ENCODE peak calls at places on chromosomes 2 and 18, in seven cellular contexts. X is neural crest cell, J is progenitor cell of endocrine pancreas, I is BJ, L is cardiac muscle cell, R is tibial nerve, Y is AG04450. P is an unnamed sample.

GRCh38 chr2:14633451-14634211 is 1.1 kb downstream of the LRATD1 start:
- DNase-seq in X (peak), J (peak), I (no peak), L (peak), R (no peak), Y (no peak), P (no peak)

GRCh38 chr2:121561617-121562268 is 31.1 kb downstream of the RNU4ATAC start:
- DNase-seq in X (no peak), J (no peak), I (peak), L (no peak), R (no peak), Y (no peak), P (no peak)

GRCh38 chr2:202752071-202752470 is 117.3 kb downstream of the FAM117B start:
- DNase-seq in X (no peak), J (no peak), I (no peak), L (no peak), R (no peak), Y (no peak), P (no peak)

GRCh38 chr2:111534816-111535803 is 348.9 kb downstream of the ANAPC1 start:
- DNase-seq in X (no peak), J (no peak), I (peak), L (no peak), R (no peak), Y (peak), P (no peak)

GRCh38 chr2:19474128-19474527 is 115.7 kb upstream of the OSR1 start:
- DNase-seq in X (no peak), J (no peak), I (peak), L (no peak), R (peak), Y (no peak), P (no peak)

GRCh38 chr2:52968043-52968442 is 799.6 kb upstream of the CHAC2 start:
- DNase-seq in X (no peak), J (no peak), I (no peak), L (no peak), R (no peak), Y (no peak), P (no peak)

GRCh38 chr18:29191263-29191662 is 1014.3 kb upstream of the CDH2 start:
- DNase-seq in X (no peak), J (no peak), I (no peak), L (no peak), R (no peak), Y (peak), P (no peak)

GRCh38 chr2:120613742-120614481 is 121.8 kb upstream of the GLI2 start:
- DNase-seq in X (no peak), J (no peak), I (peak), L (no peak), R (no peak), Y (peak), P (no peak)

GRCh38 chr2:16686641-16687040 is 21.0 kb upstream of the CYRIA start:
- DNase-seq in X (no peak), J (no peak), I (no peak), L (no peak), R (no peak), Y (no peak), P (no peak)

GRCh38 chr2:149544692-149545091 is 42.9 kb downstream of the MMADHC start:
- DNase-seq in X (no peak), J (no peak), I (no peak), L (no peak), R (no peak), Y (no peak), P (no peak)

GRCh38 chr2:191870744-191871143 is 23.9 kb upstream of the CAVIN2 start:
- DNase-seq in X (no peak), J (no peak), I (no peak), L (no peak), R (no peak), Y (no peak), P (no peak)
- TF ChIP-seq CTCF in X (peak), J (no peak), I (peak), L (no peak), R (no peak), Y (peak), P (no peak)

GRCh38 chr2:219279916-219280516 is 850 bp downstream of the DNAJB2 start:
- DNase-seq in X (no peak), J (no peak), I (no peak), L (no peak), R (no peak), Y (no peak), P (no peak)

GRCh38 chr2:219280682-219281081 is 1.5 kb downstream of the DNAJB2 start:
- DNase-seq in X (no peak), J (no peak), I (no peak), L (no peak), R (no peak), Y (no peak), P (no peak)

GRCh38 chr2:219278655-219279150 is 463 bp upstream of the DNAJB2 start:
- DNase-seq in X (no peak), J (no peak), I (no peak), L (no peak), R (no peak), Y (no peak), P (no peak)

GRCh38 chr2:219277703-219278654 is 1.2 kb upstream of the DNAJB2 start:
- DNase-seq in X (peak), J (peak), I (peak), L (peak), R (peak), Y (peak), P (no peak)

GRCh38 chr2:219279151-219279915 is at the start of gene DNAJB2:
- DNase-seq in X (peak), J (peak), I (peak), L (peak), R (peak), Y (peak), P (peak)
- TF ChIP-seq CTCF in X (no peak), J (peak), I (peak), L (peak), R (no peak), Y (peak), P (no peak)

GRCh38 chr2:25169073-25169470 is 692 bp upstream of the POMC start:
- DNase-seq in X (no peak), J (no peak), I (no peak), L (no peak), R (no peak), Y (no peak), P (no peak)

GRCh38 chr2:25168256-25169072 is at the start of gene POMC:
- DNase-seq in X (peak), J (peak), I (no peak), L (peak), R (no peak), Y (no peak), P (no peak)

GRCh38 chr2:25164526-25164925 is 3.9 kb downstream of the POMC start:
- DNase-seq in X (no peak), J (no peak), I (no peak), L (no peak), R (no peak), Y (no peak), P (no peak)

GRCh38 chr2:25170888-25171287 is 2.5 kb upstream of the POMC start:
- DNase-seq in X (no peak), J (no peak), I (no peak), L (no peak), R (no peak), Y (no peak), P (no peak)

DNA sequence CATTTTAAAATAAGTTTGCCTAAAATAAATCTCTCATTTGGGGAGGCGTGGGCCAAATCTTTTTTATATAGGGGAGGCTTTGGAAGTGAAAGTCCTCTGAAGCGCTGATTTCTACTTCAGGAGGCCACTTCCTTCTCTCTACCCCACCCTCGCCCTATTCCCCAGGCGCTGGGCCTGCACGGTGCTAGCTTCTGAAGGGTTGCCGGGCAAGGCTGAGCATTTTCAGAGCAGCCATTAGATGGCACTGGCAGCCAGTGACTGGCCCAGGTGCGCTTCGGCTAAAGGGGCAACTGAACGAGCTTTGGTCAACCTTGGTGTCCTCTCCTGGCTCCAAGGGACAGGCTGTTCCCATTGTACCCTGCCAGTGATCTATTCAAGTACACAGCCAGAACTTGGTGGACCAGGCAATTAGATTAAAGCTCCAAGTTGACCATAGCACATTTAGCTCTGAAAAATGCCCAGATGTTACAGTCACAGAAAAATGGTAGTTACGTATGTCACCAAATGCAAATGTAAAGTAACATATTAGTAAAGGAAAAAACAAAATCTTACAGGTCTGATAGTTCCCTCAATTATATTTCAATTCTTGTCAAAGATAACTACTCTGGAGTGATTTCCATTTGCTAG is 2.3 kb downstream of the POMC start:
- DNase-seq in X (no peak), J (no peak), I (no peak), L (peak), R (no peak), Y (no peak), P (no peak)
- TF ChIP-seq CTCF in X (peak), J (peak), I (peak), L (no peak), R (no peak), Y (no peak), P (peak)

GRCh38 chr2:225008179-225008829 is 34.0 kb downstream of the DOCK10 start:
- DNase-seq in X (no peak), J (no peak), I (no peak), L (no peak), R (no peak), Y (no peak), P (no peak)

GRCh38 chr2:225010804-225011203 is 31.5 kb downstream of the DOCK10 start:
- DNase-seq in X (no peak), J (no peak), I (peak), L (no peak), R (no peak), Y (no peak), P (no peak)

GRCh38 chr2:225006730-225007129 is 35.5 kb downstream of the DOCK10 start:
- DNase-seq in X (no peak), J (no peak), I (no peak), L (no peak), R (no peak), Y (no peak), P (no peak)

GRCh38 chr2:225009768-225010167 is 32.5 kb downstream of the DOCK10 start:
- DNase-seq in X (no peak), J (no peak), I (no peak), L (no peak), R (no peak), Y (no peak), P (no peak)

DNA sequence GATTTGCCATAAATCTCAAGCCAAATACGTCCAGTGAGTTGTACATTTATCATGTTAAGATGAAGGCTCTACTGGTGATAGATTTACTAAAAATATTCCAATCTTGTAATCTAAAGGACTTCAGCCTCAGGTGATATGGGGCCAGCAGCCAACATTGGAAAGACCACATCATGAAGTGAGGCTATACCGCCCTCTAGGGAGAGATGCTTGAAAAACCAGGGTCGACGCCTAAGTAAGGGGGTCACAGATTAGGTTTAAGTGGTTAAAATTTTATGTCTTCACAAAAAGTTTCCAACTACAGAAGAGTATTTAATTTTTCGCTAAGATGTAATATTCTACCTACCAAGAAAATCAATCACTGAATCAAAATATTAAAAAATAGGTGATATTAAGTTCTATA is 33.3 kb downstream of the DOCK10 start:
- DNase-seq in X (no peak), J (no peak), I (no peak), L (peak), R (no peak), Y (no peak), P (no peak)
- TF ChIP-seq CTCF in X (peak), J (peak), I (peak), L (peak), R (peak), Y (peak), P (peak)

DNA sequence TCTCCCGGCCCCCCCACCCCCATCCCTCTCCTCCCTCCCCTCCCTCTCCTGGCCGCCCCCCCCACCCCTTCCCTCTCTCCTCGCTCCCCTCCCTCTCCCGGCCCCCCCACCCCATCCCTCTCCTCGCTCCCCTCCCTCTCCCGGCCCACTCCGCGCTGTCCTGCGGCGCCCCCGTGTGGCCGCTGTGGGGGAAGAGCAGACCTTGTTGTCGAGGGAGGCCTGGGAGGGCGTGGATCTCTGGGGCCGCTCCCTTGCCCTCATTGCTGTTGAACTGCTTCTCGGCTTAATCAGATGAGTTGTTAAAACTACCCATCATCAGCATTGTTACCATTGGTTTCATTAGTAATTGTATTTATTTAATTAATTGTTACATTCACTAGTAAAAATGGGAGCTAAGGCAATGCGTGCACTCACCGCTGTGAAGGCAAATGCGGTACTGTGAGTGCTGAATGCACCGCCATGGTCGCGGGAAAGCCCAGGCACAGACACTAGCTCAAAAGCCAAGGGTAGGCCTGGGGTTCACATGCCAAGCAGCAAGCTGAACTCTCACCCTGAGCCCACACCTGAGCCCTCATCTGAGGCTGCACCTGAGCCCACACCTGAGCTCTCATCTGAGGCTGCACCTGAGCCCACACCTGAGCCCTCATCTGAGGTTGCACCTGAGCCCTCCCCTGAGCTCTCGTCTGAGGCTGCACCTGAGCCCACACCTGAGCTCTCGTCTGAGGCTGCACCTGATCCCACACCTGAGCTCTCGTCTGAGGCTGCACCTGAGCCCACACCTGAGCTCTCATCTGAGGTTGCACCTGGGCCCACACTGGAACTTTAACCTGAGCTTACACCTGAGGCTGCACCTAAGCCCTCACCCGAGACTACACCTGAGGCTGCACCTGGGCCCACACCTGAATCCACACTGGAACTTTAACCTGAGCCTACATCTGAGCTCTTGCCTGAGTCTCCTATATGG is 8.8 kb downstream of the RTP5 start:
- DNase-seq in X (peak), J (peak), I (no peak), L (peak), R (peak), Y (no peak), P (peak)
- TF ChIP-seq CTCF in X (peak), J (peak), I (peak), L (peak), R (peak), Y (peak), P (peak)

DNA sequence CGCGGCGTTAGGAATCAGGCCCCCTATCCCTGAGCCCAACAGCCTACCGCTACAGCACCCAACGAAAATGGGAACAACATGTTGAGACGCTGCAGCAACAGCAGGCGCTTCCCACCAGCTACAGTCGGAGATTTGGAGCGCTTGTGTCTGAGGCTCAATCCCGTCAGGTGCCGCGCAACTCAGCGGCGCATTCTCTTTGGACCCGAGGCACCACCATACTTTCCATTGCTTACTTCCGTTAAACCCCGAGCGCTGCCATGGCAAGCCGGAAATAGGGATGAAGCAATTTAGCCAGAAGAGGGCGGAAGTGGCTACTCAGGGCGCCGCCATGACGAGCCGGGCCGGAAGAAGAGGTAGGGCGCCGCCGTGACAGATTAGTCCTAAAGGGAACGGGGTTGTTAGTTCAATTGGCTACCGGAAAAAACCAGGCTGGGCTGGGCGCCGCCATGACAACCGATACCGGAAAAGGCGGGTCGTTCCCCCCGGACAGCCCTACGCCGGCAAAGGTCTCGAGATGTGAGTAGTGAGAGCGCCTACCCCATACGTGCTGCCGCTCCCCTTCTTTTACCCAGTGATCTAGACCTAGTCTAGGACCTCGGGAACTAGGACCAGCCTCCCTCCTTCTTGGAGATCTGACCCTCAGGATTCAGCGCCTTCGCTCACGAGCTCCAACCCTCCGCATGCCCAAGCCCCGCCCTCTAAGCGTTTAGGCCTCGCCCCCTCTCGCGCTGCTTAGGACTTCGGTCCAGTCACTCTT is at the start of gene CHCHD5:
- DNase-seq in X (peak), J (peak), I (peak), L (peak), R (peak), Y (peak), P (peak)
- TF ChIP-seq CTCF in X (peak), J (peak), I (peak), L (no peak), R (peak), Y (peak), P (peak)

GRCh38 chr2:85540131-85540587 is 1.2 kb downstream of the MAT2A start:
- DNase-seq in X (no peak), J (no peak), I (no peak), L (no peak), R (no peak), Y (no peak), P (no peak)

GRCh38 chr2:85539361-85540130 is 578 bp downstream of the MAT2A start:
- DNase-seq in X (peak), J (peak), I (no peak), L (peak), R (peak), Y (no peak), P (no peak)

GRCh38 chr2:85536479-85536878 is 2.5 kb upstream of the MAT2A start:
- DNase-seq in X (no peak), J (no peak), I (peak), L (no peak), R (no peak), Y (no peak), P (no peak)

GRCh38 chr2:85538507-85539360 is at the start of gene MAT2A:
- DNase-seq in X (peak), J (peak), I (no peak), L (peak), R (peak), Y (peak), P (no peak)

DNA sequence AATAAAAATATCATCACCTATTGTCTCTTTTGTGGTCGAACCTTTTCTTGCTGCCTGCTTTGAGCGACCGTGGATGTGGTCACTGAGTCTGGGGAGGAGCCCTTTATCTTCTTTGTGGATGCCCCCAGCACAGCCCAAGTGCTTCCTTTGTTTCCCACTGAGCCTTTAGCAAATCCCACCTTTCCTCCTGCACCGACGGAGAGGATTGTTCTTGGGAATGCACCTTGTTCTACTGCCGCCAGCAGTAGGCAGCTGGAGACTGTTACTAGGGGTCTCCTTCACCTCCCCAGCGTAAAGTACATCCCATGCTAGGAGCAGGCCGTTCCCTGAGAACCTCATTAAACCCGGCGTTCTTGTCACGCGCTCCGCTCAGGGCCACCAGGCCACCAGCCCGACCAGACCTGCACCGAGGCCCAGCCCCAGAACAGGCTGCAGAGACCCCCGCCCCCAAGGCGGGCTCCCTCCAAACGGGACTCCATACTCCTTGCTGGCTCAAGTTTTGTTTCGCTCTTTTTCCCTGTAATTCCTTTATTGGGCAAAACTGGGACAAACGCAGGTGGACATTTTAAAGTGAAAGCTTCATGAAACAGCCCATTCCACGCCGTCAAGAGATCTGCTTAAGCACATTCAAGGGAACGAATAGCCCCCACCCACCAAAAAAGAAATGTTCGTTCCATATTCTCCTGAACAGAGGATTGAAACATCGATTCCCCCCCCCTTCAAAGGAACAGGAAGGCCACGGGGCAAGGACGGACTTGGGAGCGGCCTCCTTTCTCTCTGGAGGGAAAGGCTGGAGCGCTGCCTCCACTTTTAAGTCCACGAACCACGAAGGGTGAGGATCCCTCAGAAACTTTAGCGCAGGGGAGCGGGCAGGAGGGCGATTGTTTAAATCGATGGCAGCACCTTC is 1.1 kb upstream of the MAT2A start:
- DNase-seq in X (peak), J (peak), I (no peak), L (peak), R (peak), Y (no peak), P (no peak)
- TF ChIP-seq CTCF in X (no peak), J (no peak), I (no peak), L (no peak), R (no peak), Y (no peak), P (no peak)

GRCh38 chr18:61619783-61620182 is 273.0 kb downstream of the RNF152 start:
- DNase-seq in X (no peak), J (no peak), I (no peak), L (no peak), R (no peak), Y (no peak), P (no peak)

GRCh38 chr18:61616111-61616610 is 276.6 kb downstream of the RNF152 start:
- DNase-seq in X (no peak), J (no peak), I (no peak), L (no peak), R (no peak), Y (no peak), P (no peak)

GRCh38 chr18:61618816-61619215 is 274.0 kb downstream of the RNF152 start:
- DNase-seq in X (no peak), J (no peak), I (no peak), L (no peak), R (no peak), Y (no peak), P (no peak)
- TF ChIP-seq CTCF in X (no peak), J (no peak), I (no peak), L (no peak), R (no peak), Y (no peak), P (no peak)